ENCODE peak calls at places on chromosomes 7 and 10, in ten cellular contexts. One of them, this sample, is unnamed.

GRCh38 chr10:107098326-107098725 is 66.2 kb downstream of the SORCS1 start:
- DNase-seq in HFFc6: no peak
- DNase-seq in bronchial epithelial cell: no peak
- DNase-seq in mesothelial cell of epicardium: no peak
- DNase-seq in AG10803: no peak
- DNase-seq in transverse colon: no peak
- DNase-seq in progenitor cell of endocrine pancreas: no peak
- DNase-seq in OCI-LY7: no peak
- DNase-seq in ovary: no peak
- DNase-seq in thyroid gland: no peak
- DNase-seq in this sample: no peak

GRCh38 chr10:33055636-33056035 is 97.6 kb upstream of the ITGB1 start:
- DNase-seq in HFFc6: peak
- DNase-seq in OCI-LY7: no peak
- DNase-seq in progenitor cell of endocrine pancreas: no peak
- DNase-seq in ovary: no peak
- DNase-seq in mesothelial cell of epicardium: no peak
- DNase-seq in bronchial epithelial cell: no peak
- DNase-seq in AG10803: peak
- DNase-seq in transverse colon: no peak
- DNase-seq in thyroid gland: no peak
- DNase-seq in this sample: no peak

GRCh38 chr10:80612261-80612660 is 74.6 kb downstream of the SH2D4B start:
- DNase-seq in transverse colon: no peak
- DNase-seq in mesothelial cell of epicardium: no peak
- DNase-seq in OCI-LY7: no peak
- DNase-seq in AG10803: no peak
- DNase-seq in progenitor cell of endocrine pancreas: no peak
- DNase-seq in HFFc6: no peak
- DNase-seq in thyroid gland: peak
- DNase-seq in ovary: no peak
- DNase-seq in bronchial epithelial cell: peak
- DNase-seq in this sample: no peak

GRCh38 chr10:93481931-93482834 is at the start of gene MYOF:
- DNase-seq in bronchial epithelial cell: peak
- DNase-seq in progenitor cell of endocrine pancreas: no peak
- DNase-seq in mesothelial cell of epicardium: peak
- DNase-seq in OCI-LY7: peak
- DNase-seq in ovary: peak
- DNase-seq in thyroid gland: peak
- DNase-seq in transverse colon: peak
- DNase-seq in AG10803: peak
- DNase-seq in HFFc6: peak
- DNase-seq in this sample: peak

GRCh38 chr7:94374231-94374630 is 20.5 kb upstream of the COL1A2 start:
- DNase-seq in transverse colon: peak
- DNase-seq in bronchial epithelial cell: peak
- DNase-seq in ovary: peak
- DNase-seq in thyroid gland: peak
- DNase-seq in HFFc6: peak
- DNase-seq in OCI-LY7: no peak
- DNase-seq in progenitor cell of endocrine pancreas: no peak
- DNase-seq in mesothelial cell of epicardium: peak
- DNase-seq in AG10803: peak
- DNase-seq in this sample: no peak

GRCh38 chr10:102411341-102412255 is 7.0 kb downstream of the PSD start:
- DNase-seq in ovary: no peak
- DNase-seq in bronchial epithelial cell: no peak
- DNase-seq in mesothelial cell of epicardium: no peak
- DNase-seq in transverse colon: no peak
- DNase-seq in AG10803: no peak
- DNase-seq in progenitor cell of endocrine pancreas: no peak
- DNase-seq in thyroid gland: no peak
- DNase-seq in OCI-LY7: no peak
- DNase-seq in HFFc6: no peak
- DNase-seq in this sample: no peak

GRCh38 chr7:117212969-117213877 is 109.6 kb downstream of the WNT2 start:
- DNase-seq in transverse colon: peak
- DNase-seq in OCI-LY7: peak
- DNase-seq in ovary: no peak
- DNase-seq in thyroid gland: peak
- DNase-seq in HFFc6: peak
- DNase-seq in bronchial epithelial cell: peak
- DNase-seq in mesothelial cell of epicardium: peak
- DNase-seq in progenitor cell of endocrine pancreas: peak
- DNase-seq in AG10803: peak
- DNase-seq in this sample: peak

GRCh38 chr10:120727001-120727400 is 124.2 kb upstream of the WDR11 start:
- DNase-seq in transverse colon: no peak
- DNase-seq in progenitor cell of endocrine pancreas: no peak
- DNase-seq in ovary: no peak
- DNase-seq in mesothelial cell of epicardium: no peak
- DNase-seq in AG10803: no peak
- DNase-seq in thyroid gland: no peak
- DNase-seq in HFFc6: no peak
- DNase-seq in bronchial epithelial cell: no peak
- DNase-seq in OCI-LY7: no peak
- DNase-seq in this sample: no peak

GRCh38 chr10:92846-93245 is 42.4 kb upstream of the ZMYND11 start:
- DNase-seq in ovary: no peak
- DNase-seq in HFFc6: no peak
- DNase-seq in thyroid gland: no peak
- DNase-seq in mesothelial cell of epicardium: no peak
- DNase-seq in progenitor cell of endocrine pancreas: no peak
- DNase-seq in OCI-LY7: no peak
- DNase-seq in AG10803: no peak
- DNase-seq in bronchial epithelial cell: peak
- DNase-seq in transverse colon: no peak
- DNase-seq in this sample: no peak

GRCh38 chr7:103947026-103947655 is 42.3 kb downstream of the RELN start:
- DNase-seq in bronchial epithelial cell: peak
- DNase-seq in AG10803: no peak
- DNase-seq in OCI-LY7: no peak
- DNase-seq in thyroid gland: no peak
- DNase-seq in ovary: no peak
- DNase-seq in mesothelial cell of epicardium: no peak
- DNase-seq in progenitor cell of endocrine pancreas: no peak
- DNase-seq in transverse colon: no peak
- DNase-seq in HFFc6: no peak
- DNase-seq in this sample: no peak

GRCh38 chr7:69751026-69751425 is 152.8 kb downstream of the AUTS2 start:
- DNase-seq in bronchial epithelial cell: no peak
- DNase-seq in transverse colon: no peak
- DNase-seq in OCI-LY7: no peak
- DNase-seq in progenitor cell of endocrine pancreas: no peak
- DNase-seq in ovary: no peak
- DNase-seq in mesothelial cell of epicardium: no peak
- DNase-seq in thyroid gland: no peak
- DNase-seq in HFFc6: no peak
- DNase-seq in AG10803: no peak
- DNase-seq in this sample: no peak

GRCh38 chr7:51456471-51457060 is 140.0 kb upstream of the COBL start:
- DNase-seq in HFFc6: no peak
- DNase-seq in transverse colon: no peak
- DNase-seq in bronchial epithelial cell: no peak
- DNase-seq in AG10803: no peak
- DNase-seq in OCI-LY7: no peak
- DNase-seq in mesothelial cell of epicardium: no peak
- DNase-seq in thyroid gland: no peak
- DNase-seq in ovary: no peak
- DNase-seq in progenitor cell of endocrine pancreas: no peak
- DNase-seq in this sample: no peak

GRCh38 chr7:131007439-131008330 is 273.7 kb upstream of the KLF14 start:
- DNase-seq in transverse colon: peak
- DNase-seq in ovary: peak
- DNase-seq in HFFc6: peak
- DNase-seq in thyroid gland: peak
- DNase-seq in progenitor cell of endocrine pancreas: no peak
- DNase-seq in AG10803: peak
- DNase-seq in mesothelial cell of epicardium: peak
- DNase-seq in bronchial epithelial cell: peak
- DNase-seq in OCI-LY7: peak
- DNase-seq in this sample: peak

GRCh38 chr7:135601182-135601581 is 43.5 kb downstream of the NUP205 start:
- DNase-seq in thyroid gland: no peak
- DNase-seq in progenitor cell of endocrine pancreas: no peak
- DNase-seq in AG10803: no peak
- DNase-seq in mesothelial cell of epicardium: no peak
- DNase-seq in OCI-LY7: no peak
- DNase-seq in transverse colon: no peak
- DNase-seq in ovary: no peak
- DNase-seq in bronchial epithelial cell: peak
- DNase-seq in HFFc6: no peak
- DNase-seq in this sample: no peak

GRCh38 chr7:132456418-132456817 is 119.9 kb downstream of the PLXNA4 start:
- DNase-seq in progenitor cell of endocrine pancreas: no peak
- DNase-seq in AG10803: no peak
- DNase-seq in ovary: no peak
- DNase-seq in thyroid gland: no peak
- DNase-seq in transverse colon: no peak
- DNase-seq in bronchial epithelial cell: no peak
- DNase-seq in HFFc6: no peak
- DNase-seq in OCI-LY7: no peak
- DNase-seq in mesothelial cell of epicardium: no peak
- DNase-seq in this sample: no peak

GRCh38 chr10:31929260-31929985 is 792 bp upstream of the ARHGAP12 start:
- DNase-seq in AG10803: no peak
- DNase-seq in transverse colon: peak
- DNase-seq in thyroid gland: peak
- DNase-seq in mesothelial cell of epicardium: no peak
- DNase-seq in HFFc6: no peak
- DNase-seq in bronchial epithelial cell: peak
- DNase-seq in OCI-LY7: peak
- DNase-seq in progenitor cell of endocrine pancreas: peak
- DNase-seq in ovary: peak
- DNase-seq in this sample: peak

DNA sequence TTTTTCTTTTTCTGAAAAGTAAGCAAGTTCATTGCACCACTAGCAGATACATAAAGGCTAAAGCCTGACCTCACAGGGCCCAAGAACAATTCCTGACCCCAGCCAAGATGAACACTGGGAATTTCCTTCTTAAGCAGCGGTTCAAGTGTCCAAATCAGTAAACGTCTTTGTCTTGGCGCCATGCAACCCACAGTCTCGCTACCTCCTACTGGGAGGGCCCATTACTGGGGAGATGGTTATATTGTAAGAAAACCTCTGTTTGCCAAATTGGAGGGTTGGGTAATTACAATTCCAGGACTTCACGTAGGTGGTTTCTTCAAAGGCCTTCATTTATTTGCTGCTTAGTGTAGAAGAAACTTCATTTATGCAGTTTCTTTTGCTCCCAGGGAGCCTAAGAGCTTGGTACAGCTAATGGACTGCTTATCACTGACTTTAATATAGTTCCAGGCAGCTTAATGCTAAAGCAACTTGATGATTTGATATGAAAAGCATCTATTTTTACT is 58.3 kb upstream of the ADRB1 start:
- DNase-seq in AG10803: no peak
- DNase-seq in OCI-LY7: no peak
- DNase-seq in HFFc6: no peak
- DNase-seq in thyroid gland: no peak
- DNase-seq in progenitor cell of endocrine pancreas: no peak
- DNase-seq in ovary: no peak
- DNase-seq in mesothelial cell of epicardium: no peak
- DNase-seq in bronchial epithelial cell: no peak
- DNase-seq in transverse colon: no peak
- DNase-seq in this sample: no peak
- TF ChIP-seq CTCF in AG10803: no peak
- TF ChIP-seq CTCF in OCI-LY7: no peak
- TF ChIP-seq CTCF in HFFc6: no peak
- TF ChIP-seq CTCF in thyroid gland: no peak
- TF ChIP-seq CTCF in progenitor cell of endocrine pancreas: no peak
- TF ChIP-seq CTCF in ovary: no peak
- TF ChIP-seq CTCF in mesothelial cell of epicardium: no peak
- TF ChIP-seq CTCF in bronchial epithelial cell: no peak
- TF ChIP-seq CTCF in transverse colon: no peak
- TF ChIP-seq CTCF in this sample: no peak

GRCh38 chr10:46030091-46030937 is at the start of gene NCOA4:
- DNase-seq in mesothelial cell of epicardium: peak
- DNase-seq in AG10803: peak
- DNase-seq in thyroid gland: peak
- DNase-seq in HFFc6: peak
- DNase-seq in bronchial epithelial cell: peak
- DNase-seq in transverse colon: peak
- DNase-seq in progenitor cell of endocrine pancreas: peak
- DNase-seq in ovary: peak
- DNase-seq in OCI-LY7: peak
- DNase-seq in this sample: peak
- TF ChIP-seq CTCF in mesothelial cell of epicardium: peak
- TF ChIP-seq CTCF in AG10803: peak
- TF ChIP-seq CTCF in thyroid gland: peak
- TF ChIP-seq CTCF in HFFc6: peak
- TF ChIP-seq CTCF in bronchial epithelial cell: peak
- TF ChIP-seq CTCF in transverse colon: peak
- TF ChIP-seq CTCF in progenitor cell of endocrine pancreas: peak
- TF ChIP-seq CTCF in ovary: peak
- TF ChIP-seq CTCF in OCI-LY7: peak
- TF ChIP-seq CTCF in this sample: peak

DNA sequence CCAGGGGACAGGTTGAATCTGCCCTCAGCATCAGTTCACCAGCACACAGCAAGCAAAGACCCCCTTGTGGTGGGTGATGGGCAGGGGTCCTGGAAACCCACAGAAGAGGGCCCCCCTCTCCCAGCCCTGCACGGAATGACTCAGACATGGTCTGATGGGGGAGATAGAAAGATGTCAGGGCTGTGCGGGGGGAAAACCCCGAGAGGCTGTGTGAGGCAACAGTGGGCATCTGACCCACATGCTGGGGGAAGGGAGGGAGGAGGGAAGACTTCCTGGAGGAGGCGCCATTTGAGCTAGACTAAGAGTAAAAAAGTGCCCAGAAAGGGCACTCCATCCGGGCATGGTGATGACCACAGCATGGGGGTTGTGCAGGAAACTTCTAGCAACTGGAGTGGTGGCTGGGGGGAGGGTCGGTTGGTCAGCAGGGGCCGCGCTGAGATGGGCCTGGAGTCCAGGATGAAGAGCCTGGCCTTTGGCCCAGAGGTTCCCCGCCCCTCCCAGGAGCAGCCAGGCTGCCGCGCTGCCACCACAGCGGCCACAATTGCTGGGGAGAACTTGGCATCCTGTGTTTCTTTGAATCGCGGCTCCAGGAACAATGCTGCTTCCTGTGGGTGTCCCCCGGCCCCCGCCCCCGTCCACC is 2.5 kb downstream of the LFNG start:
- DNase-seq in bronchial epithelial cell: no peak
- DNase-seq in ovary: no peak
- DNase-seq in OCI-LY7: no peak
- DNase-seq in mesothelial cell of epicardium: no peak
- DNase-seq in thyroid gland: no peak
- DNase-seq in HFFc6: peak
- DNase-seq in transverse colon: peak
- DNase-seq in progenitor cell of endocrine pancreas: no peak
- DNase-seq in AG10803: no peak
- DNase-seq in this sample: no peak
- TF ChIP-seq CTCF in bronchial epithelial cell: no peak
- TF ChIP-seq CTCF in ovary: no peak
- TF ChIP-seq CTCF in OCI-LY7: no peak
- TF ChIP-seq CTCF in mesothelial cell of epicardium: no peak
- TF ChIP-seq CTCF in thyroid gland: no peak
- TF ChIP-seq CTCF in HFFc6: peak
- TF ChIP-seq CTCF in transverse colon: no peak
- TF ChIP-seq CTCF in progenitor cell of endocrine pancreas: no peak
- TF ChIP-seq CTCF in AG10803: no peak
- TF ChIP-seq CTCF in this sample: no peak

GRCh38 chr10:86945361-86946214 is 11.8 kb downstream of the MMRN2 start:
- DNase-seq in thyroid gland: no peak
- DNase-seq in ovary: no peak
- DNase-seq in AG10803: peak
- DNase-seq in progenitor cell of endocrine pancreas: no peak
- DNase-seq in OCI-LY7: no peak
- DNase-seq in HFFc6: peak
- DNase-seq in bronchial epithelial cell: no peak
- DNase-seq in transverse colon: no peak
- DNase-seq in mesothelial cell of epicardium: no peak
- DNase-seq in this sample: no peak
- TF ChIP-seq CTCF in thyroid gland: no peak
- TF ChIP-seq CTCF in ovary: no peak
- TF ChIP-seq CTCF in AG10803: peak
- TF ChIP-seq CTCF in progenitor cell of endocrine pancreas: peak
- TF ChIP-seq CTCF in OCI-LY7: no peak
- TF ChIP-seq CTCF in HFFc6: peak
- TF ChIP-seq CTCF in bronchial epithelial cell: peak
- TF ChIP-seq CTCF in transverse colon: no peak
- TF ChIP-seq CTCF in mesothelial cell of epicardium: no peak
- TF ChIP-seq CTCF in this sample: no peak